ENCODE peak calls at places on chromosomes 12 and 14, in ten cellular contexts. K, J, T, F, D, S, X, E, C and Q are unnamed samples.

GRCh38 chr12:64825143-64826011 is 930 bp downstream of the TBC1D30 start:
- DNase-seq in K (no peak), J (no peak), T (no peak), F (peak), D (no peak), S (peak), X (no peak), E (peak), C (no peak), Q (no peak)

GRCh38 chr12:110301065-110301806 is 20.2 kb downstream of the ATP2A2 start:
- DNase-seq in K (no peak), J (no peak), T (no peak), F (no peak), D (no peak), S (no peak), X (no peak), E (no peak), C (no peak), Q (no peak)

GRCh38 chr12:124233041-124233836 is 61.7 kb upstream of the RFLNA start:
- DNase-seq in K (no peak), J (no peak), T (peak), F (no peak), D (no peak), S (no peak), X (no peak), E (no peak), C (no peak), Q (no peak)

GRCh38 chr12:30138483-30138882 is 354.7 kb upstream of the TMTC1 start:
- DNase-seq in K (no peak), J (no peak), T (no peak), F (no peak), D (no peak), S (peak), X (no peak), E (no peak), C (no peak), Q (no peak)

GRCh38 chr14:96067985-96068930 is 29.1 kb downstream of the C14orf132 start:
- DNase-seq in K (no peak), J (no peak), T (no peak), F (no peak), D (no peak), S (peak), X (no peak), E (no peak), C (no peak), Q (no peak)

GRCh38 chr12:13425766-13426165 is 229.2 kb downstream of the EMP1 start:
- DNase-seq in K (no peak), J (no peak), T (peak), F (no peak), D (no peak), S (peak), X (no peak), E (no peak), C (no peak), Q (no peak)

GRCh38 chr12:65935906-65936528 is 111.7 kb downstream of the HMGA2 start:
- DNase-seq in K (no peak), J (no peak), T (no peak), F (no peak), D (no peak), S (no peak), X (no peak), E (no peak), C (no peak), Q (no peak)

GRCh38 chr12:51686727-51687126 is 95.7 kb downstream of the SCN8A start:
- DNase-seq in K (no peak), J (no peak), T (no peak), F (no peak), D (no peak), S (no peak), X (no peak), E (no peak), C (no peak), Q (no peak)

GRCh38 chr12:124510301-124510970 is 57.0 kb downstream of the NCOR2 start:
- DNase-seq in K (peak), J (no peak), T (no peak), F (no peak), D (no peak), S (peak), X (no peak), E (peak), C (peak), Q (no peak)

GRCh38 chr14:81423504-81423903 is 23.4 kb upstream of the STON2 start:
- DNase-seq in K (peak), J (no peak), T (no peak), F (no peak), D (peak), S (no peak), X (no peak), E (no peak), C (peak), Q (no peak)